ENCODE peak calls at places on chromosomes 16 and 17, in seven cellular contexts. W, F, T, J, B, M and E are unnamed samples.

GRCh38 chr16:11217651-11218323 is 38.2 kb downstream of the SOCS1 start:
- DNase-seq in F (no peak), J (no peak), M (no peak), W (no peak), T (no peak), B (no peak), E (no peak)

GRCh38 chr16:67936876-67937605 is 391 bp upstream of the PSMB10 start:
- DNase-seq in W (no peak), F (peak; percentile 81), M (peak; percentile 92), J (no peak), T (peak; percentile 43), B (peak; percentile 17), E (peak; percentile 44)

GRCh38 chr17:81561494-81561885 is 9.3 kb upstream of the FAAP100 start:
- DNase-seq in J (no peak), B (no peak), F (no peak), W (no peak), M (no peak), T (no peak), E (no peak)

GRCh38 chr16:4870138-4870671 is 22.9 kb downstream of the UBN1 start:
- DNase-seq in J (no peak), W (no peak), B (no peak), F (no peak), M (no peak), T (no peak), E (peak; percentile 47)

GRCh38 chr17:1643999-1644492 is 1.5 kb downstream of the SCARF1 start:
- DNase-seq in B (no peak), F (no peak), J (no peak), W (peak; percentile 46), T (no peak), M (no peak), E (no peak)

GRCh38 chr17:57946798-57947358 is 8.3 kb downstream of the CUEDC1 start:
- DNase-seq in J (no peak), M (peak; percentile 57), T (no peak), B (peak; percentile 92), W (peak; percentile 63), F (peak; percentile 34), E (no peak)

GRCh38 chr16:54296543-54296942 is 10.0 kb upstream of the IRX3 start:
- DNase-seq in W (no peak), M (no peak), B (no peak), J (no peak), F (no peak), T (no peak), E (no peak)

GRCh38 chr16:1691276-1691675 is 13.2 kb downstream of the JPT2 start:
- DNase-seq in F (no peak), M (no peak), J (no peak), W (no peak), B (no peak), T (no peak), E (no peak)

GRCh38 chr17:7574176-7574953 is 5.1 kb upstream of the CD68 start:
- DNase-seq in T (no peak), B (no peak), M (no peak), W (no peak), J (no peak), F (no peak), E (no peak)

GRCh38 chr17:42767512-42767911 is 5.7 kb upstream of the VPS25 start:
- DNase-seq in B (no peak), J (no peak), F (no peak), T (no peak), M (no peak), W (no peak), E (no peak)

GRCh38 chr16:53091508-53092211 is 36.9 kb downstream of the CHD9 start:
- DNase-seq in F (no peak), J (peak; percentile 84), T (no peak), B (no peak), M (no peak), W (peak; percentile 80), E (no peak)